ENCODE peak calls at places on chromosome 3, in four cellular contexts. One of them, this sample, is unnamed. For H3K4me1, the result is how much of the 10 kb centered on the place peaks cover.

GRCh38 chr3:29512620-29513019 is 231.7 kb downstream of the RBMS3 start:
- DNase-seq in HAP-1: peak
- DNase-seq in CD8-positive, alpha-beta memory T cell: no peak
- DNase-seq in CD8-positive, alpha-beta T cell: no peak
- DNase-seq in this sample: no peak

GRCh38 chr3:123258811-123259420 is 57.2 kb downstream of the SEC22A start:
- DNase-seq in HAP-1: peak
- DNase-seq in CD8-positive, alpha-beta memory T cell: no peak
- DNase-seq in CD8-positive, alpha-beta T cell: no peak
- DNase-seq in this sample: no peak

GRCh38 chr3:11603628-11604027 is 40.1 kb downstream of the VGLL4 start:
- DNase-seq in HAP-1: no peak
- DNase-seq in CD8-positive, alpha-beta memory T cell: no peak
- DNase-seq in CD8-positive, alpha-beta T cell: no peak
- DNase-seq in this sample: no peak

GRCh38 chr3:184354121-184354728 is 7.2 kb downstream of the CLCN2 start:
- DNase-seq in HAP-1: no peak
- DNase-seq in CD8-positive, alpha-beta memory T cell: peak
- DNase-seq in CD8-positive, alpha-beta T cell: peak
- DNase-seq in this sample: no peak

GRCh38 chr3:150147776-150148175 is 177.1 kb upstream of the PFN2 start:
- DNase-seq in HAP-1: no peak
- DNase-seq in CD8-positive, alpha-beta memory T cell: no peak
- DNase-seq in CD8-positive, alpha-beta T cell: no peak
- DNase-seq in this sample: no peak

GRCh38 chr3:49998326-49998725 is 58.4 kb downstream of the RBM6 start:
- DNase-seq in HAP-1: no peak
- DNase-seq in CD8-positive, alpha-beta memory T cell: no peak
- DNase-seq in CD8-positive, alpha-beta T cell: no peak
- DNase-seq in this sample: no peak

GRCh38 chr3:29265673-29266072 is 15.2 kb upstream of the RBMS3 start:
- DNase-seq in HAP-1: no peak
- DNase-seq in CD8-positive, alpha-beta memory T cell: no peak
- DNase-seq in CD8-positive, alpha-beta T cell: no peak
- DNase-seq in this sample: no peak

GRCh38 chr3:30933478-30934207 is 39.2 kb upstream of the GADL1 start:
- DNase-seq in HAP-1: no peak
- DNase-seq in CD8-positive, alpha-beta memory T cell: no peak
- DNase-seq in CD8-positive, alpha-beta T cell: no peak
- DNase-seq in this sample: no peak

GRCh38 chr3:112000971-112001370 is 2.2 kb downstream of the TAGLN3 start:
- DNase-seq in HAP-1: no peak
- DNase-seq in CD8-positive, alpha-beta memory T cell: no peak
- DNase-seq in CD8-positive, alpha-beta T cell: no peak
- DNase-seq in this sample: no peak

GRCh38 chr3:56985460-56986327 is 74.8 kb upstream of the SPATA12 start:
- DNase-seq in HAP-1: no peak
- DNase-seq in CD8-positive, alpha-beta memory T cell: no peak
- DNase-seq in CD8-positive, alpha-beta T cell: no peak
- DNase-seq in this sample: no peak

GRCh38 chr3:77254967-77255831 is 215.3 kb downstream of the ROBO2 start:
- DNase-seq in HAP-1: peak
- DNase-seq in CD8-positive, alpha-beta memory T cell: no peak
- DNase-seq in CD8-positive, alpha-beta T cell: no peak
- DNase-seq in this sample: peak

GRCh38 chr3:64612082-64612860 is 75.5 kb downstream of the ADAMTS9 start:
- DNase-seq in HAP-1: no peak
- DNase-seq in CD8-positive, alpha-beta memory T cell: no peak
- DNase-seq in CD8-positive, alpha-beta T cell: no peak
- DNase-seq in this sample: no peak

GRCh38 chr3:73868688-73869315 is 244.1 kb upstream of the PDZRN3 start:
- DNase-seq in HAP-1: peak
- DNase-seq in CD8-positive, alpha-beta memory T cell: no peak
- DNase-seq in CD8-positive, alpha-beta T cell: no peak
- DNase-seq in this sample: no peak

GRCh38 chr3:130894130-130894872 is 417 bp downstream of the ATP2C1 start:
- DNase-seq in HAP-1: no peak
- DNase-seq in CD8-positive, alpha-beta memory T cell: peak
- DNase-seq in CD8-positive, alpha-beta T cell: peak
- DNase-seq in this sample: no peak

GRCh38 chr3:189233225-189233858 is 61.6 kb downstream of the TPRG1 start:
- DNase-seq in HAP-1: peak
- DNase-seq in CD8-positive, alpha-beta memory T cell: no peak
- DNase-seq in CD8-positive, alpha-beta T cell: no peak
- DNase-seq in this sample: peak

GRCh38 chr3:38049358-38050126 is 10.5 kb downstream of the DLEC1 start:
- DNase-seq in HAP-1: no peak
- DNase-seq in CD8-positive, alpha-beta memory T cell: no peak
- DNase-seq in CD8-positive, alpha-beta T cell: no peak
- DNase-seq in this sample: no peak

GRCh38 chr3:134294302-134294925 is 43.8 kb upstream of the RYK start:
- DNase-seq in HAP-1: no peak
- DNase-seq in CD8-positive, alpha-beta memory T cell: peak
- DNase-seq in CD8-positive, alpha-beta T cell: peak
- DNase-seq in this sample: no peak

GRCh38 chr3:168213920-168214319 is 118.2 kb upstream of the GOLIM4 start:
- DNase-seq in HAP-1: no peak
- DNase-seq in CD8-positive, alpha-beta memory T cell: no peak
- DNase-seq in CD8-positive, alpha-beta T cell: no peak
- DNase-seq in this sample: no peak

GRCh38 chr3:42161050-42161935 is 70.1 kb downstream of the TRAK1 start:
- DNase-seq in HAP-1: no peak
- DNase-seq in CD8-positive, alpha-beta memory T cell: no peak
- DNase-seq in CD8-positive, alpha-beta T cell: no peak
- DNase-seq in this sample: no peak

DNA sequence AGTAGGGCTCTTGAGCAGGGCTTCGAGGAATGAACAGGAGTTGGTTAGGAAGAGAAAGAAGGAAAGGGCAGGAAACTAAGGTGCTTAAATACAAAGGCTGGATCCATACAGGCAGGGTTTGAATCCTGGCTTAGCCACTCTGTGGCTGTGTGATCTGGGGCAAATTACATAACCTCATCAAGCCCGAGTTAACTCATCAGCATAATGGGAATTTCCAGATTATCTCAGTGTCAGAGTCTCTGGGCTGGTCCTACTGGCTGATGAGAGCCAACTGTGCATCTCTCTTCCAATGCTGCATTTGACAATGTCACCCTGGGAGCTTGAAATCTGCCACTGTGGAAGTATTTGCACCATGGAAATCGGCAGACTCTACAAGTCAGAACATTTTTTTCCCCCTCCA is 83.8 kb upstream of the SLC6A6 start:
- DNase-seq in HAP-1: no peak
- DNase-seq in CD8-positive, alpha-beta memory T cell: no peak
- DNase-seq in CD8-positive, alpha-beta T cell: no peak
- DNase-seq in this sample: no peak
- H3K4me1 ChIP-seq in HAP-1: under half
- H3K4me1 ChIP-seq in CD8-positive, alpha-beta memory T cell: under half
- H3K4me1 ChIP-seq in CD8-positive, alpha-beta T cell: under half
- H3K4me1 ChIP-seq in this sample: under half

GRCh38 chr3:10350324-10350985 is 29.5 kb upstream of the SEC13 start:
- DNase-seq in HAP-1: no peak
- DNase-seq in CD8-positive, alpha-beta memory T cell: peak
- DNase-seq in CD8-positive, alpha-beta T cell: no peak
- DNase-seq in this sample: no peak
- H3K4me1 ChIP-seq in HAP-1: under half
- H3K4me1 ChIP-seq in CD8-positive, alpha-beta memory T cell: under half
- H3K4me1 ChIP-seq in CD8-positive, alpha-beta T cell: under half
- H3K4me1 ChIP-seq in this sample: under half

GRCh38 chr3:69767571-69767970 is 28.3 kb downstream of the MITF start:
- DNase-seq in HAP-1: no peak
- DNase-seq in CD8-positive, alpha-beta memory T cell: no peak
- DNase-seq in CD8-positive, alpha-beta T cell: no peak
- DNase-seq in this sample: no peak
- H3K4me1 ChIP-seq in HAP-1: under half
- H3K4me1 ChIP-seq in CD8-positive, alpha-beta memory T cell: under half
- H3K4me1 ChIP-seq in CD8-positive, alpha-beta T cell: under half
- H3K4me1 ChIP-seq in this sample: under half

DNA sequence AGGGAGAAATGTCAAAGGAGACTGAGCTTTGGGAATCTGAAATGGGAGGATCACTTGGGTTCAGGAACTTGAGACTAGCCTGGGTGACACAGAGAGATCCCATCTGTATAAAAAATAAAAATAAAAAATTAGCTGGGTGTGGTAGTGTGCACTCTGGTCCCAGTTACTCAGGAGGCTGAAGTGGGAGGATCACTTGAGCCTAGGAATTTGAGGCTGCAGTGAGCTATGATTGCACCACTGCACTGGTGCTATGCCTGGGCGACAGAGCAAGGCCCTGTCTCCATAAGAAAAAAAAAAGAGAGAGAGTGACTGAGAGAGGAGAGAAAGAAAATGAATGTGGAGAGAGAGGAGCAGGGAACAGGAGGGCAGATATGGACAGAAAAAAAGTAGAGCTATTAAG is 72.8 kb downstream of the SENP2 start:
- DNase-seq in HAP-1: peak
- DNase-seq in CD8-positive, alpha-beta memory T cell: no peak
- DNase-seq in CD8-positive, alpha-beta T cell: no peak
- DNase-seq in this sample: no peak
- H3K4me1 ChIP-seq in HAP-1: under half
- H3K4me1 ChIP-seq in CD8-positive, alpha-beta memory T cell: under half
- H3K4me1 ChIP-seq in CD8-positive, alpha-beta T cell: under half
- H3K4me1 ChIP-seq in this sample: under half

GRCh38 chr3:157088506-157089454 is 71.2 kb downstream of the CCNL1 start:
- DNase-seq in HAP-1: peak
- DNase-seq in CD8-positive, alpha-beta memory T cell: peak
- DNase-seq in CD8-positive, alpha-beta T cell: peak
- DNase-seq in this sample: peak
- H3K4me1 ChIP-seq in HAP-1: under half
- H3K4me1 ChIP-seq in CD8-positive, alpha-beta memory T cell: under half
- H3K4me1 ChIP-seq in CD8-positive, alpha-beta T cell: under half
- H3K4me1 ChIP-seq in this sample: under half

This sample was measured in iPS DF 6.9.